ENCODE peak calls at places on chromosomes 13 and 19, in eight cellular contexts. A is psoas muscle, G is fibroblast of lung, W is GM23248, L is A549, X is dorsolateral prefrontal cortex, S is uterus, Q is left lung. M is an unnamed sample.

GRCh38 chr13:67574320-67575233 is 344.4 kb upstream of the PCDH9 start:
- DNase-seq in G (peak), L (no peak), W (no peak), X (no peak), Q (no peak), S (no peak), A (no peak), M (peak)

GRCh38 chr13:98691360-98691759 is 61.1 kb downstream of the SLC15A1 start:
- DNase-seq in S (no peak), L (no peak), W (no peak), A (no peak), X (no peak), G (no peak), Q (no peak), M (no peak)

GRCh38 chr13:44899967-44900366 is 89.3 kb downstream of the NUFIP1 start:
- DNase-seq in W (no peak), G (no peak), Q (no peak), L (no peak), X (no peak), S (no peak), A (no peak), M (no peak)

GRCh38 chr13:110347535-110348308 is 40.6 kb downstream of the COL4A2 start:
- DNase-seq in G (peak), X (no peak), A (peak), S (peak), W (peak), Q (no peak), L (peak), M (peak)

GRCh38 chr19:43439183-43440063 is 24.7 kb downstream of the TEX101 start:
- DNase-seq in G (peak), Q (no peak), A (no peak), S (no peak), L (peak), W (peak), X (no peak), M (no peak)

GRCh38 chr19:38718747-38719543 is 25.3 kb downstream of the CAPN12 start:
- DNase-seq in W (peak), G (peak), Q (peak), S (peak), L (no peak), A (peak), X (peak), M (peak)

GRCh38 chr13:71867101-71867814 is at the start of gene DACH1:
- DNase-seq in L (no peak), S (peak), G (peak), X (no peak), W (peak), Q (peak), A (peak), M (peak)

GRCh38 chr19:54160948-54161347 is 1.4 kb upstream of the LENG1 start:
- DNase-seq in G (no peak), S (no peak), L (no peak), X (no peak), A (no peak), Q (no peak), W (peak), M (no peak)

GRCh38 chr13:26007774-26008173 is 44.0 kb downstream of the SHISA2 start:
- DNase-seq in A (no peak), G (no peak), S (no peak), Q (no peak), W (no peak), X (no peak), L (no peak), M (no peak)

GRCh38 chr19:52570005-52570861 is at the start of gene ZNF701:
- DNase-seq in G (peak), S (peak), Q (peak), X (peak), A (peak), L (no peak), W (peak), M (peak)

GRCh38 chr13:45511310-45512147 is 46.8 kb downstream of the COG3 start:
- DNase-seq in X (no peak), W (peak), S (no peak), G (peak), L (peak), Q (no peak), A (no peak), M (peak)

GRCh38 chr19:14555918-14556661 is 15.8 kb downstream of the NDUFB7 start:
- DNase-seq in L (no peak), A (no peak), W (peak), X (no peak), G (peak), S (no peak), Q (no peak), M (no peak)

GRCh38 chr13:41589434-41589833 is 132.1 kb downstream of the RGCC start:
- DNase-seq in G (no peak), W (no peak), Q (no peak), X (no peak), A (no peak), S (no peak), L (no peak), M (no peak)

GRCh38 chr19:54096642-54097106 is 3.9 kb downstream of the OSCAR start:
- DNase-seq in X (no peak), A (no peak), S (no peak), L (peak), Q (peak), W (peak), G (peak), M (peak)

GRCh38 chr13:31747966-31748365 is 8.6 kb downstream of the RXFP2 start:
- DNase-seq in L (no peak), A (no peak), S (no peak), W (peak), Q (no peak), X (no peak), G (no peak), M (no peak)

GRCh38 chr13:31739226-31739625 is at the start of gene RXFP2:
- DNase-seq in Q (no peak), S (no peak), W (no peak), G (no peak), L (no peak), X (no peak), A (no peak), M (no peak)

GRCh38 chr13:31747271-31747670 is 7.9 kb downstream of the RXFP2 start:
- DNase-seq in L (no peak), W (no peak), G (no peak), Q (no peak), X (no peak), S (no peak), A (no peak), M (no peak)

DNA sequence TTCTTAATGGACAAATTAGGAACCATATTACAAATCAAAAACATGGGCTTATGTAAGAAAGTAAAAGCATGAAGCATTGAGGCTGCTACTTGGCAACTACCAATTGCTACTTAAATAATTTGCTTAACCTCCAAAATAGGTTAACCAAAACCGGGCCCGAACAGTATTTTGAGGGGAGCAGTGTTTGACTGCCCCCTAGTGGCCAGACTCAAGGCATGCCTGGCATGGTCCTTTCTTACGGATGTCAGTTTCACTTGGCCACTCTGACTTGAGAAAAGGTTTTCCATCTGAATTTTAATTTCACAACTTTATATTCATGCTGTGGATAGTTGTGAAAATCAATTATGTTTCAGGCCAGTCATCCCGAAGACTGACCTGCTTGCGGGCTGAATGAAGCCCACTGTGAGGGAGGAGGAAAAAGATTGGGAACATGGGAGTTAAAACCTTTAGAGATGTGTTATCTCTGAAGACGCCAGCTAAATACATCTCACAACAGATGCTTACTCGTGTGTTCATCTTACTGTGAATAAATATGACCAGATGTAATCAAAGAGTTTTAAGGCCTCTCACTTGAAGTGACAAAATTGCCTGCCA is 2.9 kb downstream of the RXFP2 start:
- DNase-seq in X (peak), A (peak), S (peak), W (peak), L (peak), Q (no peak), G (peak), M (peak)
- H3K27ac ChIP-seq in X (no peak), A (no peak), S (no peak), W (no peak), L (no peak), Q (no peak), G (no peak), M (no peak)

DNA sequence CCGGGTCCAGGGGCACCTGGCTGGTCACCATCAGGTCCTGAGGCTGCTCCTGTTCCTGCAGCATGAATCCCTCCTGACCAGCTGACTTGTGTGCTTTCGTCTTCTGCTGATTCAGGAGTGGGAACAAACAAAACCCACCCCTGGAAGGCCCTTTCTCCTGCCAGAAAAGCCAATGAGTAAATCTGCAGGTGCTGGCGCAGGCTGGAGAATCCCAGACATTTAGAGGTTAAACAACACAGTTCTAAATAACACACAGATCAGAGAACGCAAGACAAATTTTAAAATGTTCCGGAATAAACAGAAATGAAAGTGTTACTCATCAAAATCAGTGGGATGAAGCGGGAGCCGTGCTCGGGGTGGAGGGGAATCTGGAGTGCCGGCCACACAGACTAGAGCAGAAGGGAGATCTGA is 60.6 kb upstream of the C13orf46 start:
- DNase-seq in A (no peak), L (no peak), S (no peak), W (peak), X (no peak), Q (no peak), G (peak), M (no peak)
- H3K27ac ChIP-seq in A (no peak), L (no peak), S (peak), W (peak), X (peak), Q (no peak), G (peak), M (no peak)

DNA sequence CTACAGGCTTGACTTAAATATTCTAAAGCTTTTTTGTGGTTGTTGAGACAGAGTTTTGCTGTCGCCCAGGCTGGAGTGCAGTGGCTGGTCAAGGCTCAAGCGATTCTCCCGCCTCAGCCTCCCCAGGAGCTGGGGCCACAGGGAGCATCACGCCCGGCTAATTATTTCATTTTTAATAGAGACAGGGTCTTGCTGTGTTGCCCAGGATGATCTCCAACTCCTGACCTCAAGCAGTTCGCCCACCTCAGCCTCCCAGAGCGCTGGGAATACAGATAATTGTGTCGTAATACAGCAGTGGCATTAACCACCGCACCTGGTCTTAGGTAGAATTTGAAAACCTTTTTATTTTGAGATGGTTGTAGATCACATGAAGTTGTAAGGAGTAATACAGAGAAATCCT is 1.5 kb upstream of the DCUN1D2 start:
- DNase-seq in Q (no peak), G (no peak), W (no peak), X (no peak), L (no peak), S (no peak), A (no peak), M (no peak)
- H3K27ac ChIP-seq in Q (peak), G (peak), W (peak), X (no peak), L (peak), S (peak), A (peak), M (no peak)

GRCh38 chr13:46844431-46844830 is 47.5 kb upstream of the ESD start:
- DNase-seq in L (no peak), A (no peak), W (no peak), S (no peak), Q (no peak), X (no peak), G (peak), M (no peak)

GRCh38 chr13:46850214-46850613 is 46.6 kb downstream of the HTR2A start:
- DNase-seq in L (no peak), W (peak), S (no peak), X (no peak), A (no peak), G (peak), Q (no peak), M (no peak)

GRCh38 chr13:46845146-46845545 is 48.2 kb upstream of the ESD start:
- DNase-seq in W (no peak), A (no peak), G (no peak), S (no peak), Q (no peak), X (no peak), L (no peak), M (no peak)

GRCh38 chr13:46852168-46852567 is 44.7 kb downstream of the HTR2A start:
- DNase-seq in Q (peak), A (no peak), W (no peak), L (no peak), S (no peak), G (no peak), X (no peak), M (no peak)

GRCh38 chr13:46846736-46847135 is 49.8 kb upstream of the ESD start:
- DNase-seq in L (no peak), Q (no peak), G (no peak), S (no peak), A (no peak), X (no peak), W (peak), M (no peak)
- H3K27ac ChIP-seq in L (no peak), Q (no peak), G (no peak), S (no peak), A (no peak), X (no peak), W (no peak), M (no peak)

DNA sequence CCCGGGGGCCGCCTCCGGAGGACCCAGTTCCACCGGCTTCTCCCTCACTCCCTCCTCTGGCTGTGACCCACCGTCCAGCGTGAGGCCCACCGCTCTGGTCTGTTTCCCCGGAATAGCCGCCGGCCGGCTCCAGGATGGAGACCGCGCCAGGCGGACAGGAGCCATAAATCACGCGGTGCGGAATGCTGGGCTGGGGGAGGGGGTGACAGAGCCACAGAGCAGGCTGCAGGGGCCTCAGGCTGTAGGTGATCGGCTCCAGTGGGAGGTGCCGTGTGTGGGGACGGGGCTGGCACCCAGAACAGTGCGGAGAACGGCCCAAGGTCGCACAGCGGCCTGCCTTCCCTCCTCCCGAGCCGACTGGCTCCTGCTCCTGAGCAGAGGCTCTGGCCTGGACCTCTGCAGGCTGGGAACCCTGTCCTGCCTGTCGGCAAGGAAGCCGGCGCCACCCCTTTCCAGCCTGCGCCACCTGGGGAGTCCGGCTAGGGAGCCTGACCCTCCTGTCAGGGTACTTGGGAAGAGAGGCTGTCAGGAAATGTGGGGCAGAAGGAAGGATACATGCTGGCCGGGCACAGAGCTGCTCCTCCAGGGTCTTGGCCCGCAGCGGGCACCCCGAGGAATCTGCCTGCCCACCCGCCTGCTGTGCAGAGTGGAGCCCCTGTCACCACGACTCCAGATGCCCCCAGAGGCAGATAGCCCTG is 8.3 kb downstream of the PIAS4 start:
- DNase-seq in Q (no peak), A (peak), G (no peak), X (no peak), S (peak), L (no peak), W (no peak), M (no peak)
- H3K27ac ChIP-seq in Q (no peak), A (peak), G (no peak), X (peak), S (peak), L (no peak), W (no peak), M (no peak)